ENCODE peak calls at places on chromosome 7, in eight cellular contexts. Z, C, I, G, U, E, J and R are unnamed samples.

GRCh38 chr7:2501947-2502646 is 17.5 kb upstream of the LFNG start:
- ATAC-seq in U (no peak), G (no peak), J (no peak), I (no peak), C (peak; percentile 19), Z (no peak), E (no peak), R (no peak)

GRCh38 chr7:101784275-101785127 is 32.9 kb upstream of the CUX1 start:
- ATAC-seq in J (peak; percentile 66), E (peak; percentile 33), I (no peak), G (peak; percentile 80), Z (peak; percentile 51), C (peak; percentile 44), U (peak; percentile 68), R (no peak)

GRCh38 chr7:128076831-128077271 is 45.6 kb upstream of the LRRC4 start:
- ATAC-seq in U (peak; percentile 27), E (no peak), I (no peak), Z (peak; percentile 21), G (no peak), C (no peak), J (peak; percentile 21), R (no peak)

GRCh38 chr7:47473499-47474210 is 108.3 kb downstream of the TNS3 start:
- ATAC-seq in Z (no peak), G (no peak), C (peak; percentile 33), I (no peak), U (no peak), E (peak; percentile 58), J (no peak), R (no peak)

GRCh38 chr7:47478017-47478344 is 103.9 kb downstream of the TNS3 start:
- ATAC-seq in J (peak; percentile 9), Z (no peak), I (no peak), U (no peak), C (no peak), E (no peak), G (no peak), R (no peak)

GRCh38 chr7:118863961-118864360 is 639.5 kb downstream of the ANKRD7 start:
- ATAC-seq in E (no peak), C (no peak), J (no peak), G (no peak), I (no peak), Z (no peak), U (no peak), R (no peak)

GRCh38 chr7:101377189-101377736 is 14.6 kb downstream of the COL26A1 start:
- ATAC-seq in Z (no peak), G (no peak), U (no peak), E (no peak), I (no peak), C (no peak), J (no peak), R (no peak)

GRCh38 chr7:123494193-123494796 is 40.1 kb downstream of the IQUB start:
- ATAC-seq in E (peak; percentile 72), I (no peak), Z (no peak), J (no peak), U (no peak), G (peak; percentile 58), C (peak; percentile 67), R (no peak)

GRCh38 chr7:3710531-3710930 is 409.5 kb downstream of the SDK1 start:
- ATAC-seq in U (no peak), E (no peak), Z (peak; percentile 77), C (no peak), I (no peak), J (no peak), G (no peak), R (no peak)

GRCh38 chr7:117350027-117350426 is 27.2 kb upstream of the WNT2 start:
- ATAC-seq in I (no peak), Z (no peak), E (no peak), C (no peak), J (no peak), G (no peak), U (no peak), R (no peak)

GRCh38 chr7:100825760-100826545 is 1.4 kb downstream of the EPHB4 start:
- ATAC-seq in Z (peak; percentile 9), G (peak; percentile 57), I (no peak), J (no peak), C (no peak), U (no peak), E (no peak), R (no peak)

GRCh38 chr7:132189881-132190280 is 386.4 kb downstream of the PLXNA4 start:
- ATAC-seq in I (no peak), J (no peak), U (no peak), C (no peak), G (no peak), Z (no peak), E (no peak), R (no peak)

GRCh38 chr7:129535896-129536295 is 33.6 kb downstream of the SMKR1 start:
- ATAC-seq in I (peak; percentile 56), E (no peak), C (peak; percentile 73), G (no peak), J (no peak), U (no peak), Z (no peak), R (no peak)

GRCh38 chr7:54860003-54860775 is 101.2 kb upstream of the SEC61G start:
- ATAC-seq in Z (no peak), C (no peak), J (no peak), G (no peak), U (no peak), E (peak; percentile 22), I (no peak), R (no peak)

GRCh38 chr7:70583965-70584883 is 547.7 kb upstream of the GALNT17 start:
- ATAC-seq in E (no peak), Z (no peak), C (no peak), J (no peak), I (no peak), G (no peak), U (no peak), R (peak; percentile 54)

GRCh38 chr7:152115021-152115718 is 89.7 kb downstream of the GALNT11 start:
- ATAC-seq in U (no peak), G (no peak), I (no peak), Z (no peak), E (peak; percentile 55), C (no peak), J (no peak), R (no peak)

GRCh38 chr7:519974-520458 is 370 bp upstream of the PDGFA start:
- ATAC-seq in J (peak; percentile 30), G (peak; percentile 62), E (peak; percentile 50), U (peak; percentile 32), Z (peak; percentile 62), I (no peak), C (no peak), R (peak; percentile 15)

GRCh38 chr7:12490105-12490688 is 80.3 kb upstream of the SCIN start:
- ATAC-seq in C (peak; percentile 68), E (peak; percentile 35), G (peak; percentile 77), J (no peak), Z (peak; percentile 76), U (no peak), I (no peak), R (peak; percentile 38)

GRCh38 chr7:28389504-28390385 is 22.6 kb upstream of the CREB5 start:
- ATAC-seq in J (peak; percentile 13), U (peak; percentile 51), E (peak; percentile 83), C (peak; percentile 40), G (no peak), I (no peak), Z (peak; percentile 65), R (peak; percentile 29)

GRCh38 chr7:9328296-9328695 is 894.9 kb downstream of the NXPH1 start:
- ATAC-seq in G (no peak), J (no peak), Z (no peak), I (no peak), E (no peak), C (no peak), U (no peak), R (no peak)

GRCh38 chr7:117582219-117582704 is 102.4 kb downstream of the CFTR start:
- ATAC-seq in E (peak; percentile 89), Z (no peak), G (no peak), C (no peak), U (peak; percentile 99), I (no peak), J (peak; percentile 100), R (no peak)

GRCh38 chr7:104836976-104837375 is 177.0 kb upstream of the KMT2E start:
- ATAC-seq in C (no peak), G (no peak), Z (no peak), U (no peak), J (no peak), E (no peak), I (no peak), R (no peak)

GRCh38 chr7:98399462-98399861 is 1.4 kb downstream of the BAIAP2L1 start:
- ATAC-seq in U (no peak), J (no peak), Z (no peak), E (no peak), G (no peak), I (no peak), C (no peak), R (no peak)

GRCh38 chr7:43260980-43261878 is 148.8 kb downstream of the HECW1 start:
- ATAC-seq in E (peak; percentile 86), I (peak; percentile 76), U (peak; percentile 66), J (peak; percentile 52), G (peak; percentile 97), C (peak; percentile 65), Z (peak; percentile 98), R (peak; percentile 77)

GRCh38 chr7:143407296-143408246 is 1.1 kb downstream of the EPHA1 start:
- ATAC-seq in U (peak; percentile 5), G (peak; percentile 17), J (no peak), C (peak; percentile 76), E (peak; percentile 3), Z (peak; percentile 39), I (peak; percentile 80), R (peak; percentile 29)

GRCh38 chr7:5997210-5997808 is 11.5 kb downstream of the PMS2 start:
- ATAC-seq in U (peak; percentile 70), E (peak; percentile 81), J (peak; percentile 50), Z (peak; percentile 85), C (peak; percentile 82), G (peak; percentile 91), I (peak; percentile 61), R (peak; percentile 71)

GRCh38 chr7:148838905-148839304 is 45.2 kb downstream of the EZH2 start:
- ATAC-seq in G (no peak), I (peak; percentile 62), C (peak; percentile 58), Z (no peak), J (no peak), E (no peak), U (no peak), R (no peak)

GRCh38 chr7:15783971-15784693 is 97.6 kb upstream of the MEOX2 start:
- ATAC-seq in U (peak; percentile 43), E (peak; percentile 65), Z (no peak), J (peak; percentile 67), C (no peak), I (no peak), G (no peak), R (no peak)

GRCh38 chr7:131219277-131220041 is 108.2 kb upstream of the MKLN1 start:
- ATAC-seq in J (peak; percentile 92), G (no peak), Z (no peak), C (peak; percentile 70), E (peak; percentile 97), U (peak; percentile 98), I (no peak), R (peak; percentile 48)

GRCh38 chr7:135270577-135271254 is 37.1 kb downstream of the STRA8 start:
- ATAC-seq in J (no peak), E (no peak), U (peak; percentile 15), G (no peak), C (no peak), Z (peak; percentile 23), I (no peak), R (no peak)

GRCh38 chr7:69527706-69528105 is 70.6 kb upstream of the AUTS2 start:
- ATAC-seq in Z (no peak), J (no peak), G (no peak), C (no peak), U (no peak), E (no peak), I (no peak), R (no peak)

GRCh38 chr7:157670490-157671357 is 333.9 kb downstream of the DNAJB6 start:
- ATAC-seq in E (no peak), I (no peak), G (no peak), U (no peak), Z (no peak), C (no peak), J (no peak), R (no peak)

GRCh38 chr7:37476428-37476827 is 27.8 kb upstream of the ELMO1 start:
- ATAC-seq in J (no peak), U (no peak), E (no peak), Z (no peak), I (no peak), G (no peak), C (no peak), R (no peak)

GRCh38 chr7:81462672-81463071 is 307.2 kb downstream of the HGF start:
- ATAC-seq in E (no peak), J (no peak), U (no peak), G (no peak), C (no peak), Z (no peak), I (no peak), R (no peak)